ENCODE peak calls at places on chromosomes 7 and 10, in five cellular contexts. H is iPS DF 6.9, R is stomach, Z is NT2/D1, U is tibial nerve. V is an unnamed sample. For H3K4me1, the result is how much of the 10 kb centered on the place peaks cover.

GRCh38 chr10:86756511-86757109 is at the start of gene BMPR1A:
- DNase-seq in H (no peak), R (peak), Z (no peak), U (no peak), V (no peak)

GRCh38 chr7:155584261-155584660 is 37.9 kb upstream of the CNPY1 start:
- DNase-seq in H (no peak), R (no peak), Z (no peak), U (no peak), V (no peak)

GRCh38 chr10:28778524-28778923 is 101.2 kb downstream of the BAMBI start:
- DNase-seq in H (no peak), R (no peak), Z (no peak), U (no peak), V (no peak)

GRCh38 chr10:23869548-23869947 is 339.4 kb upstream of the KIAA1217 start:
- DNase-seq in H (no peak), R (no peak), Z (no peak), U (no peak), V (no peak)

GRCh38 chr7:28104811-28105210 is 75.8 kb downstream of the JAZF1 start:
- DNase-seq in H (no peak), R (no peak), Z (no peak), U (no peak), V (no peak)

GRCh38 chr7:34739651-34740300 is 81.8 kb downstream of the NPSR1 start:
- DNase-seq in H (no peak), R (no peak), Z (no peak), U (no peak), V (no peak)

GRCh38 chr7:47449810-47450586 is 131.9 kb downstream of the TNS3 start:
- DNase-seq in H (no peak), R (no peak), Z (no peak), U (no peak), V (no peak)

GRCh38 chr7:27062946-27063345 is 32.9 kb downstream of the HOXA1 start:
- DNase-seq in H (no peak), R (no peak), Z (no peak), U (no peak), V (no peak)

GRCh38 chr10:120508966-120509365 is 51.9 kb downstream of the PLPP4 start:
- DNase-seq in H (no peak), R (no peak), Z (no peak), U (no peak), V (no peak)

GRCh38 chr10:77698267-77698932 is 60.8 kb upstream of the KCNMA1 start:
- DNase-seq in H (no peak), R (no peak), Z (no peak), U (no peak), V (no peak)

DNA sequence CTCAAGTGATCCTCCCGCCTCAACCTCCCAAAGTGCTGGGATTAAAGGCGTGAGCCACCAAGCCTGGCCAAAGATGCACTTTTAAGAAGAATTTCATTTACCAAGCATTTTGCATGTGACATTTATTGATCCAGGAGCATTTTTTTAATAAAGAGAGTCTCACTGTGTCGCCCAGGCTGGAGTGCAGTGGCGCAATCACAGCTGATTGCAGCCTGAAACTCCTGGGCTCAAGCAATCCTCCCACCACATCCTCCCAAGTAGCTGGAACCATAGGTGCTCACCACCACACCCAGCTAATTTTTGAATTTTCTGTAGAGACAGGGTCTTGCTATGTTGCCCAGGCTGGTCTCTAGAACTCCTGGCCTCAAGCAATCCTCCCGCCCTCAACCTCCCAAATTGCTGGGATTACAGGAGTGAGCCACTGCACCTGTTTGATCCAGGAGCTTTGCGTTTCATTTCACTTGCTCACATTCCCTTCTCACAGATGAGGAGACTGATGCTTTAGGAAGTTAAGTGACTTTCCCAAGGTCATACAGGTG is 4.4 kb upstream of the TBL2 start:
- DNase-seq in H (no peak), R (no peak), Z (no peak), U (no peak), V (no peak)
- H3K4me1 ChIP-seq in H (under half), R (under half), Z (under half), U (under half), V (under half)

GRCh38 chr10:72067463-72068125 is 20.8 kb downstream of the SPOCK2 start:
- DNase-seq in H (no peak), R (peak), Z (no peak), U (no peak), V (no peak)

GRCh38 chr10:72069751-72070501 is 18.4 kb downstream of the SPOCK2 start:
- DNase-seq in H (no peak), R (no peak), Z (no peak), U (no peak), V (no peak)

GRCh38 chr10:72068901-72069446 is 19.4 kb downstream of the SPOCK2 start:
- DNase-seq in H (no peak), R (no peak), Z (no peak), U (no peak), V (no peak)

GRCh38 chr10:72066318-72067284 is 21.8 kb downstream of the SPOCK2 start:
- DNase-seq in H (no peak), R (no peak), Z (no peak), U (no peak), V (peak)

GRCh38 chr10:72068126-72068765 is 20.1 kb downstream of the SPOCK2 start:
- DNase-seq in H (no peak), R (no peak), Z (no peak), U (no peak), V (no peak)
- H3K4me1 ChIP-seq in H (under half), R (under half), Z (under half), U (under half), V (under half)

GRCh38 chr7:72278550-72278949 is 133.6 kb downstream of the CALN1 start:
- DNase-seq in H (no peak), R (no peak), Z (no peak), U (no peak), V (no peak)
- H3K4me1 ChIP-seq in H (under half), R (under half), Z (under half), U (under half), V (under half)

GRCh38 chr10:123146013-123146891 is 1.7 kb upstream of the HMX2 start:
- DNase-seq in H (no peak), R (no peak), Z (no peak), U (no peak), V (no peak)

GRCh38 chr10:123147635-123148413 is at the start of gene HMX2:
- DNase-seq in H (no peak), R (no peak), Z (no peak), U (no peak), V (no peak)

GRCh38 chr10:123148414-123149161 is 652 bp downstream of the HMX2 start:
- DNase-seq in H (no peak), R (no peak), Z (no peak), U (no peak), V (no peak)

GRCh38 chr10:123145542-123146012 is 2.4 kb upstream of the HMX2 start:
- DNase-seq in H (no peak), R (no peak), Z (no peak), U (no peak), V (no peak)

DNA sequence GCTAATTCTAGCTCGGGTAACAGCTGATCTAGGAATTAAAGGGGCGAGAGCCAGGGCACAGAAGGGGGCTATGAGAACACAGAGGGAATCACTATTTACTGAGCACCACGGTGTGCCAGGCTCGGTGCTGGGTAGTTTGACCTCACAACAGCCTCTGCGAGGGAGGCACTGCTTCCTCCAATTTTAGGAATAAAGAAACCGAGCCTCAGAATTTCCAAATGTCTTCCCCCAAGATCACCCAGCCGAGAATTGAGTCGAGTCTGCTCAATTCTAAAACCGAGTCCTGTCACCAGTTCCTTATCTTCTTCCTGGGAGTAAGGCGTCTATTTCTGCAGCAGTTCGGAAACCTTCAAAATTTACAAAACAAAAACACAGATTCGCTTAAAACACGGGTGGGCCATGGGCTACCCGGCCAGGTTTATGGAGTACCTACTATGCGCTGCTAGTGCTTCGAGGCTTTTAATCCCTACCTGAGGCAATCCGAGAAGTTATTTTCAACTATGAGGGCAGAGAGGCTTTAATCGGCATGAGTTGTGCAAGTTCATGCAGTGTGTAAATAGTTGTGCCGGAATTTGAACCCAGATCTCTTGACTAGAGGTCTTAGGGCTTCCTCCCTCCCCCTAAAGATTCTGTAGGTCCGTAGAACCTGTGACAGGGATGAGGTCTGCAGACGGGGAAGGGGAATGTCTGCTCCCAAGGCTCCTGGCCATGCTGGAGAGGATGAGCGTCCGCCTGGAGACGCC is 873 bp upstream of the HMX2 start:
- DNase-seq in H (no peak), R (no peak), Z (no peak), U (no peak), V (no peak)
- H3K4me1 ChIP-seq in H (under half), R (under half), Z (under half), U (half or more), V (under half)

GRCh38 chr7:102103027-102103372 is 183.7 kb upstream of the SH2B2 start:
- DNase-seq in H (no peak), R (no peak), Z (no peak), U (no peak), V (no peak)

GRCh38 chr7:102104245-102104644 is 182.4 kb upstream of the SH2B2 start:
- DNase-seq in H (no peak), R (no peak), Z (no peak), U (no peak), V (no peak)

GRCh38 chr7:102099474-102099873 is 187.2 kb upstream of the SH2B2 start:
- DNase-seq in H (no peak), R (no peak), Z (no peak), U (no peak), V (no peak)

GRCh38 chr7:102101111-102101551 is 185.5 kb upstream of the SH2B2 start:
- DNase-seq in H (no peak), R (no peak), Z (no peak), U (no peak), V (no peak)

GRCh38 chr7:102101926-102102325 is 184.7 kb upstream of the SH2B2 start:
- DNase-seq in H (no peak), R (no peak), Z (no peak), U (no peak), V (no peak)
- H3K4me1 ChIP-seq in H (under half), R (under half), Z (under half), U (under half), V (under half)

DNA sequence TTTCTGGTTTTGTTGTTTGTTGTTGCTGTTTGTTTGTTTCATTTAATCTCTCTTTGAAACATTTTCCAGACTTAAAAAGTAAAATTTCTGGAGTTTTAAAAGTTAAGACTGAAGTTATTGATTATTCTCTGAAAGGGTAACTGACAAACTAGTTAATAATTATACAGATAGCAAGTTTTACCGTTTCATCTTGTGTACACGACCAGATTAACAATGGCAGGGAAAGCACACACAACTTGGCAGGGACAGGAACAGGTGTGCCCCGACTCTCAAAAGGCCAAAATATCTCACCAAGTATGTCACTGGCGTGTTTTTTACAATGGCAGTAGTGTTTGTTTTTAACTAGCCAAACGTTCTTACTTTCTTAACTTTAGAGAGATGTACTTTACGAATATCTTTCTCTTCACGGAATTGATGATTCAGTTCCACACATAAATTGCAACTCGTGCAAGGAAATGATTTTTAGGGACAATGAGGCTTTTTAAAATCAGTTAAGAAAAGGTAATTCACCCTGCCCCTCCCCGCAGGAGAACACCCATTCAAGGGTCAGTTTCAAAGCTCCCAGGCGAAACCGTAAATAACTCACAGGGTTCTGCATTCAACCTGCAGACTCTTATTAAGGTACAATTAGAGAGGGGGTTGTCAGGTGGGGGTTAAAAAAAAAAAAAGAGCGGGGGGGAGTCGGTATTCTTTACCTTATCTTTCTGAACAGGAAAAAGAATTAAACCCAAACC is 3.5 kb downstream of the CTBP2 start:
- DNase-seq in H (no peak), R (peak), Z (no peak), U (no peak), V (no peak)
- H3K4me1 ChIP-seq in H (under half), R (half or more), Z (under half), U (under half), V (under half)

GRCh38 chr10:109911903-109912302 is 11.4 kb downstream of the XPNPEP1 start:
- DNase-seq in H (no peak), R (no peak), Z (no peak), U (no peak), V (no peak)
- H3K4me1 ChIP-seq in H (under half), R (under half), Z (under half), U (under half), V (under half)